ENCODE peak calls at places on chromosomes 13 and 19, in five cellular contexts. L, K, H, C and Q are unnamed samples. For H3K4me1, the result is how much of the 10 kb centered on the place peaks cover.

GRCh38 chr19:48123907-48124675 is 13.5 kb upstream of the PLA2G4C start:
- DNase-seq in L (no peak), H (no peak), K (no peak), C (no peak), Q (no peak)

GRCh38 chr13:60590775-60591174 is 193.8 kb downstream of the TDRD3 start:
- DNase-seq in K (no peak), C (no peak), H (no peak), L (no peak), Q (no peak)

GRCh38 chr13:98416408-98416807 is 160.5 kb downstream of the STK24 start:
- DNase-seq in L (no peak), C (no peak), K (no peak), H (peak), Q (peak)

GRCh38 chr13:21478881-21479808 is 20.0 kb upstream of the ZDHHC20 start:
- DNase-seq in K (peak), L (no peak), C (peak), H (no peak), Q (peak)

GRCh38 chr13:111211789-111212516 is 96.8 kb downstream of the ARHGEF7 start:
- DNase-seq in C (no peak), K (no peak), H (no peak), L (peak), Q (no peak)

GRCh38 chr13:98576963-98577822 is at the start of gene STK24:
- DNase-seq in K (no peak), C (peak), L (no peak), H (peak), Q (peak)

GRCh38 chr13:32905063-32905863 is 111.0 kb upstream of the KL start:
- DNase-seq in H (no peak), L (no peak), C (no peak), K (no peak), Q (no peak)

GRCh38 chr19:13817018-13817614 is 21.9 kb downstream of the ZSWIM4 start:
- DNase-seq in K (no peak), C (peak), L (peak), H (peak), Q (peak)

GRCh38 chr13:37118002-37118401 is 12.5 kb upstream of the CSNK1A1L start:
- DNase-seq in K (no peak), H (peak), C (no peak), L (no peak), Q (no peak)

GRCh38 chr19:43406297-43406696 is 8.4 kb upstream of the TEX101 start:
- DNase-seq in L (no peak), C (no peak), H (no peak), K (no peak), Q (no peak)

GRCh38 chr13:75771818-75772217 is 135.7 kb downstream of the LMO7 start:
- DNase-seq in K (no peak), C (no peak), H (no peak), L (no peak), Q (no peak)

GRCh38 chr19:37991841-37992248 is 84.8 kb downstream of the SIPA1L3 start:
- DNase-seq in H (no peak), K (no peak), C (no peak), L (no peak), Q (no peak)

GRCh38 chr13:44763604-44764311 is 187.6 kb upstream of the TSC22D1 start:
- DNase-seq in H (peak), L (no peak), K (no peak), C (no peak), Q (peak)

GRCh38 chr19:33758541-33759013 is 38.1 kb upstream of the KCTD15 start:
- DNase-seq in H (no peak), K (no peak), L (no peak), C (no peak), Q (no peak)

GRCh38 chr13:78168981-78169380 is 250.3 kb upstream of the EDNRB start:
- DNase-seq in L (no peak), K (no peak), C (no peak), H (no peak), Q (no peak)

GRCh38 chr13:33369073-33369472 is 83.5 kb upstream of the STARD13 start:
- DNase-seq in H (no peak), K (no peak), L (no peak), C (no peak), Q (no peak)

GRCh38 chr19:47542030-47542475 is 27.2 kb upstream of the NAPA start:
- DNase-seq in K (no peak), C (no peak), H (no peak), L (no peak), Q (no peak)

GRCh38 chr13:76632388-76633044 is 253.7 kb downstream of the KCTD12 start:
- DNase-seq in C (no peak), K (no peak), L (no peak), H (no peak), Q (no peak)

GRCh38 chr19:16295071-16295470 is 29.6 kb upstream of the KLF2 start:
- DNase-seq in C (no peak), H (no peak), L (no peak), K (no peak), Q (no peak)

GRCh38 chr19:55116232-55117062 is 990 bp downstream of the PPP1R12C start:
- DNase-seq in H (peak), C (peak), K (no peak), L (no peak), Q (peak)

GRCh38 chr13:111858571-111858970 is 208.4 kb upstream of the SOX1 start:
- DNase-seq in C (no peak), H (no peak), L (no peak), K (no peak), Q (no peak)

GRCh38 chr13:100738176-100738855 is 63.7 kb upstream of the TMTC4 start:
- DNase-seq in K (no peak), H (no peak), C (no peak), L (peak), Q (no peak)

GRCh38 chr19:4320419-4320818 is 16.0 kb downstream of the FSD1 start:
- DNase-seq in H (no peak), C (no peak), K (no peak), L (no peak), Q (no peak)

GRCh38 chr13:106104281-106104901 is 431.1 kb downstream of the EFNB2 start:
- DNase-seq in C (no peak), L (no peak), K (no peak), H (no peak), Q (no peak)

GRCh38 chr19:56838930-56839664 is 1.4 kb downstream of the PEG3 start:
- DNase-seq in K (no peak), H (peak), C (no peak), L (no peak), Q (peak)

GRCh38 chr19:313169-313987 is 22.2 kb upstream of the PLPP2 start:
- DNase-seq in C (no peak), K (no peak), H (peak), L (no peak), Q (no peak)

GRCh38 chr19:10293637-10294367 is 4.0 kb downstream of the ICAM5 start:
- DNase-seq in C (peak), K (no peak), L (no peak), H (no peak), Q (no peak)

GRCh38 chr13:74132768-74133656 is 1.2 kb downstream of the KLF12 start:
- DNase-seq in K (no peak), H (peak), L (no peak), C (no peak), Q (no peak)

GRCh38 chr13:90238433-90238832 is 1109.1 kb upstream of the MIR17HG start:
- DNase-seq in C (no peak), K (no peak), L (no peak), H (no peak), Q (no peak)

GRCh38 chr19:17794731-17795494 is at the start of gene B3GNT3:
- DNase-seq in L (no peak), C (peak), K (no peak), H (peak), Q (peak)

GRCh38 chr13:71722206-71722605 is 144.8 kb downstream of the DACH1 start:
- DNase-seq in L (no peak), K (no peak), C (no peak), H (no peak), Q (no peak)

GRCh38 chr13:24208314-24208713 is 47.8 kb downstream of the SPATA13 start:
- DNase-seq in K (no peak), H (no peak), L (no peak), C (no peak), Q (no peak)

GRCh38 chr19:17125728-17126677 is 50.4 kb downstream of the MYO9B start:
- DNase-seq in K (no peak), H (peak), C (no peak), L (no peak), Q (no peak)

DNA sequence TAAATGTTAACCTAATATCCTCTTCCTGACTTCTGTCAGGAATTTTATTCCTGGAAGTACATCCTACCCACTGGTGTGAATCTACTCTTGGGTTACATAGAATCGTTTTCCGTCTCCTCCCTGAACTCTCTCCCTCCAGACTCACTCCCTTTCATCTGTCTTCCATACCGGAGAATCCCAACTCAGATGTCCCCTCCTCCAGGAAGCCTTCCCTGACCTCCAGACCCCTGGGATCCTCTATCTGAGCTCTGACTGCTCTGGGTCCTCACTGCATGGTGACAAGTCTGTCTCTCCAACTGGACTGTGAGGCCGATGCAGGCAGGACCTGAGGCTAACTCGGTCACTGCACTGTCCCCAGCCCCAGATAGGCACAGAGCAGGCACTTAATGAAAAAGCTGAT is 24.6 kb downstream of the OPA3 start:
- DNase-seq in C (peak), K (no peak), L (no peak), H (no peak), Q (no peak)
- H3K4me1 ChIP-seq in C (under half), K (under half), L (under half), H (under half), Q (under half)

GRCh38 chr13:27924529-27925141 is 4.8 kb downstream of the PDX1 start:
- DNase-seq in L (no peak), H (no peak), K (no peak), C (no peak), Q (no peak)

GRCh38 chr13:27926644-27927434 is 7.0 kb downstream of the PDX1 start:
- DNase-seq in L (no peak), C (no peak), H (no peak), K (no peak), Q (no peak)

GRCh38 chr13:27923794-27924528 is 4.2 kb downstream of the PDX1 start:
- DNase-seq in L (no peak), C (no peak), H (no peak), K (no peak), Q (no peak)

GRCh38 chr13:27927444-27928352 is 7.9 kb downstream of the PDX1 start:
- DNase-seq in C (no peak), L (no peak), K (no peak), H (no peak), Q (no peak)

DNA sequence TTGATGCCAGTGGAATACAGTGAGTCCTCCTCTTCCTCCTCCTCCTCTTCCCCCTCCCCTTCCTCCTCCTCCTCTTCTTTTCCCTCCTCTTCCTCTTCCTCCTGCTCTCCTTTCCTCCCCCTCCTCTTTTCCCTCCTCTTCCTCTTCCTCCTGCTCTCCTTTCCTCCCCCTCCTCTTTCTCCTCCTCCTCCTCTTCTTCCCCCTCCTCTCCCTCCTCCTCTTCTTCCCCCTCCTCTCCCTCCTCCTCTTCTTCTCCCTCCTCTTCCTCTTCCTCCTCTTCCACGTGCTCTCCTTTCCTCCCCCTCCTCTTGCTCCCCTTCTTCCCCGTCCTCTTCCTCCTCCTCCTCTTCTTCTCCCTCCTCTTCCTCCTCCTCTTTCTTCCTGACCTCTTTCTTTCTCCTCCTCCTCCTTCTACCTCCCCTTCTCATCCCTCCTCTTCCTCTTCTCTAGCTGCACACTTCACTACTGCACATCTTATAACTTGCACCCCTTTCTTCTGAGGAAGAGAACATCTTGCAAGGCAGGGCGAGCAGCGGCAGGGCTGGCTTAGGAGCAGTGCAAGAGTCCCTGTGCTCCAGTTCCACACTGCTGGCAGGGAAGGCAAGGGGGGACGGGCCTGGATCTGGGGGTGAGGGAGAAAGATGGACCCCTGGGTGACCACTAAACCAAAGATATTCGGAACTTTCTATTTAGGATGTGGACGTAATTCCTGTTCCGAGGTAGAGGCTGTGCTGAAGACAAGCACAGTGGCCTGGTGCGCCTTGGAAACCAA is 5.6 kb downstream of the PDX1 start:
- DNase-seq in H (no peak), K (no peak), C (no peak), L (no peak), Q (no peak)
- TF ChIP-seq POLR2AphosphoS5 in H (no peak), K (no peak), C (no peak), L (no peak), Q (no peak)

GRCh38 chr13:113411216-113412023 is 41.9 kb downstream of the ADPRHL1 start:
- DNase-seq in H (no peak), C (no peak), K (peak), L (no peak), Q (no peak)
- H3K4me1 ChIP-seq in H (under half), C (under half), K (under half), L (under half), Q (under half)

DNA sequence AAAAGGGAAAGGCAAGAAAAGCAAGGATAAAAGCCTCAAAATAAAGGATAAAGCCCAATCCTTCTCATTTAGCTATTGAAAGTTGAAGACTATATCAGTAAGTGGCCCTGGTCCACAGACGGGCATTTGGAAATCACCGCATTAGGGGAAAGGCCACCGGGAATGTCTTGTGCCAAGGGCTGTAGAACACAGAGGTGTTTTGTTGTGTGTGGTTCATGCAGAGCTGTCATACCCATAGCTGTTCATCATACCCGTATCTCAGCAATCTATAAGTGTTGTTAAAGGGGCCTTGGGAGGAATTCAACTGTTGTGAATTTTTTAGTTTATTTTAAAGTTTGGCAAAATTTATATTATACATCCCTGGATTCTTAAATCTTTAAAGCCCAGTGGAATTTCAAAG is 33.0 kb downstream of the DLEU7 start:
- DNase-seq in L (no peak), C (no peak), K (no peak), H (no peak), Q (no peak)
- TF ChIP-seq POLR2AphosphoS5 in L (no peak), C (no peak), K (no peak), H (no peak), Q (no peak)